ENCODE peak calls at places on chromosomes 16 and 17, in nine cellular contexts. U is prostate gland, H is HFF-Myc, X is HL-60, Y is MCF 10A, N is AG04450, D is fibroblast of mammary gland, Q is foreskin fibroblast, W is glutamatergic neuron. S is an unnamed sample.

GRCh38 chr16:46916980-46917379 is 32.8 kb downstream of the GPT2 start:
- DNase-seq in D (peak), N (no peak), W (no peak), Y (no peak), X (no peak), H (no peak), U (no peak), Q (no peak), S (no peak)

GRCh38 chr17:82400830-82401229 is 17.3 kb upstream of the HEXD start:
- DNase-seq in X (peak), H (no peak), D (no peak), U (no peak), N (no peak), W (no peak), Y (no peak), Q (no peak), S (peak)

GRCh38 chr17:39073353-39073752 is 78.1 kb downstream of the PLXDC1 start:
- DNase-seq in W (no peak), N (no peak), U (no peak), Q (no peak), D (no peak), H (no peak), Y (no peak), X (no peak), S (no peak)

GRCh38 chr17:45160505-45161287 is 979 bp upstream of the HEXIM2 start:
- DNase-seq in Q (peak), Y (peak), D (peak), W (peak), U (peak), H (no peak), N (no peak), X (peak), S (peak)

GRCh38 chr17:38568274-38568673 is 37.5 kb downstream of the SRCIN1 start:
- DNase-seq in U (no peak), D (no peak), Q (no peak), H (no peak), N (no peak), X (no peak), W (no peak), Y (no peak), S (no peak)

GRCh38 chr16:27286446-27286845 is 17.9 kb upstream of the NSMCE1 start:
- DNase-seq in Y (peak), Q (peak), D (peak), W (no peak), X (peak), U (no peak), N (peak), H (peak), S (no peak)

GRCh38 chr17:57987582-57988300 is at the start of gene VEZF1:
- DNase-seq in N (no peak), U (peak), D (peak), W (peak), X (no peak), Y (peak), H (no peak), Q (peak), S (peak)

GRCh38 chr17:17836818-17837379 is at the start of gene SREBF1:
- DNase-seq in X (no peak), N (no peak), Y (peak), W (peak), H (no peak), Q (peak), U (no peak), D (no peak), S (peak)

GRCh38 chr17:67139784-67140665 is 95.7 kb downstream of the CACNG1 start:
- DNase-seq in N (no peak), Q (peak), X (no peak), D (peak), U (no peak), W (no peak), Y (peak), H (no peak), S (no peak)

GRCh38 chr17:65588194-65588808 is 26.9 kb upstream of the AXIN2 start:
- DNase-seq in Y (no peak), Q (peak), H (no peak), D (no peak), U (peak), W (no peak), X (no peak), N (no peak), S (no peak)
- TF ChIP-seq CTCF in Y (no peak), Q (no peak), H (no peak), D (no peak), U (peak), W (no peak), X (no peak), N (no peak), S (no peak)

GRCh38 chr16:50351952-50352351 is 16.8 kb downstream of the BRD7 start:
- DNase-seq in W (no peak), Q (no peak), H (no peak), D (no peak), Y (no peak), U (no peak), N (no peak), X (no peak), S (no peak)

GRCh38 chr16:50354082-50354481 is 14.7 kb downstream of the BRD7 start:
- DNase-seq in U (no peak), Q (no peak), H (no peak), N (no peak), Y (no peak), X (no peak), W (no peak), D (no peak), S (no peak)

GRCh38 chr16:50354629-50355456 is 13.9 kb downstream of the BRD7 start:
- DNase-seq in N (no peak), H (no peak), X (no peak), U (no peak), Y (no peak), W (no peak), Q (peak), D (peak), S (no peak)

GRCh38 chr16:50351116-50351515 is 17.7 kb downstream of the BRD7 start:
- DNase-seq in W (no peak), D (peak), Y (no peak), U (no peak), Q (no peak), H (no peak), X (no peak), N (no peak), S (no peak)
- TF ChIP-seq CTCF in W (no peak), D (no peak), Y (no peak), U (no peak), Q (no peak), H (no peak), X (no peak), N (no peak), S (no peak)

DNA sequence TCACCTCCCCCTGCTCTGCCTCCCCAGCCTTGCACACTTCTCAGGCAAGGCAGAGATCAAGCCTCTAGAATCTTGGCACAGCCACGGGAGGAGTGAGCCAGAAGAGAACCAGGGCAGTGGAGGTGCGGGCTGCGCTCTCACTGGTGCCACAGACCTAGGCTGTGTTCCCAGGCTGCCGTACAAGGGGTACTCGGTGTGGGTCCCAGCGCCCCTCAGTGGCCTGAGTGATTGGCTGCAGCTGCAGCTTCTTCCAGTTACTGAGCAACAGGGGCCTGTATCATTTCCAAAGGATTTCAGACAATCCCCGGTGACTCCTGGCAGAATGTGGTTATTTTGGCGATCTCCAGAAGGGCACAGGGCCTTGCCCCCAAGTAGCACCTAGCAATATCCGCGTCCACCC is 1852.1 kb downstream of the TP53TG3F start:
- DNase-seq in Y (no peak), D (no peak), Q (no peak), U (no peak), X (no peak), H (no peak), W (no peak), N (no peak), S (no peak)
- TF ChIP-seq CTCF in Y (no peak), D (no peak), Q (no peak), U (no peak), X (no peak), H (no peak), W (no peak), N (no peak), S (no peak)

GRCh38 chr16:13391337-13391736 is 489.9 kb downstream of the SHISA9 start:
- DNase-seq in H (no peak), Y (no peak), N (no peak), X (no peak), Q (no peak), U (no peak), D (no peak), W (no peak), S (no peak)
- TF ChIP-seq CTCF in H (no peak), Y (no peak), N (no peak), X (no peak), Q (no peak), U (no peak), D (no peak), W (no peak), S (no peak)